ENCODE peak calls at places on chromosomes 6 and 20, in seven cellular contexts. One of them, this sample, is unnamed. For H3K4me1, the result is how much of the 10 kb centered on the place peaks cover.

GRCh38 chr6:16548121-16548520 is 213.1 kb downstream of the ATXN1 start:
- DNase-seq in ovary: no peak
- DNase-seq in SK-N-SH: no peak
- DNase-seq in A549: no peak
- DNase-seq in transverse colon: no peak
- DNase-seq in tibial nerve: no peak
- DNase-seq in suprapubic skin: no peak
- DNase-seq in this sample: no peak

GRCh38 chr6:79694623-79695311 is 63.6 kb downstream of the SH3BGRL2 start:
- DNase-seq in tibial nerve: no peak
- DNase-seq in SK-N-SH: no peak
- DNase-seq in suprapubic skin: no peak
- DNase-seq in transverse colon: no peak
- DNase-seq in A549: no peak
- DNase-seq in ovary: no peak
- DNase-seq in this sample: no peak

GRCh38 chr20:4929686-4930397 is 71.5 kb downstream of the SLC23A2 start:
- DNase-seq in A549: no peak
- DNase-seq in suprapubic skin: no peak
- DNase-seq in tibial nerve: no peak
- DNase-seq in transverse colon: no peak
- DNase-seq in ovary: no peak
- DNase-seq in SK-N-SH: no peak
- DNase-seq in this sample: no peak

GRCh38 chr20:22757424-22758189 is 173.2 kb upstream of the FOXA2 start:
- DNase-seq in suprapubic skin: no peak
- DNase-seq in transverse colon: no peak
- DNase-seq in ovary: no peak
- DNase-seq in SK-N-SH: no peak
- DNase-seq in A549: no peak
- DNase-seq in tibial nerve: no peak
- DNase-seq in this sample: no peak

GRCh38 chr6:161161889-161162624 is 111.8 kb downstream of the AGPAT4 start:
- DNase-seq in tibial nerve: no peak
- DNase-seq in SK-N-SH: no peak
- DNase-seq in A549: no peak
- DNase-seq in suprapubic skin: peak
- DNase-seq in ovary: no peak
- DNase-seq in transverse colon: no peak
- DNase-seq in this sample: no peak

GRCh38 chr20:2748551-2749342 is 51.7 kb downstream of the CPXM1 start:
- DNase-seq in transverse colon: no peak
- DNase-seq in ovary: no peak
- DNase-seq in SK-N-SH: no peak
- DNase-seq in suprapubic skin: peak
- DNase-seq in A549: no peak
- DNase-seq in tibial nerve: no peak
- DNase-seq in this sample: no peak

GRCh38 chr6:166957805-166958076 is 1.4 kb upstream of the RNASET2 start:
- DNase-seq in transverse colon: no peak
- DNase-seq in A549: no peak
- DNase-seq in suprapubic skin: no peak
- DNase-seq in ovary: no peak
- DNase-seq in tibial nerve: no peak
- DNase-seq in SK-N-SH: no peak
- DNase-seq in this sample: no peak

GRCh38 chr6:106730672-106731071 is 101.3 kb downstream of the QRSL1 start:
- DNase-seq in transverse colon: no peak
- DNase-seq in tibial nerve: no peak
- DNase-seq in A549: no peak
- DNase-seq in suprapubic skin: no peak
- DNase-seq in SK-N-SH: no peak
- DNase-seq in ovary: no peak
- DNase-seq in this sample: no peak

GRCh38 chr6:5619249-5619648 is 357.9 kb downstream of the FARS2 start:
- DNase-seq in suprapubic skin: no peak
- DNase-seq in ovary: no peak
- DNase-seq in SK-N-SH: no peak
- DNase-seq in transverse colon: no peak
- DNase-seq in A549: no peak
- DNase-seq in tibial nerve: no peak
- DNase-seq in this sample: no peak

GRCh38 chr6:11021003-11021402 is 23.1 kb downstream of the ELOVL2 start:
- DNase-seq in suprapubic skin: no peak
- DNase-seq in transverse colon: no peak
- DNase-seq in A549: no peak
- DNase-seq in tibial nerve: no peak
- DNase-seq in ovary: no peak
- DNase-seq in SK-N-SH: no peak
- DNase-seq in this sample: no peak

GRCh38 chr6:119978274-119978889 is 628.8 kb upstream of the MAN1A1 start:
- DNase-seq in transverse colon: no peak
- DNase-seq in ovary: no peak
- DNase-seq in A549: no peak
- DNase-seq in tibial nerve: no peak
- DNase-seq in SK-N-SH: peak
- DNase-seq in suprapubic skin: no peak
- DNase-seq in this sample: no peak

GRCh38 chr6:154257074-154257473 is 99.5 kb downstream of the IPCEF1 start:
- DNase-seq in suprapubic skin: no peak
- DNase-seq in transverse colon: no peak
- DNase-seq in tibial nerve: no peak
- DNase-seq in ovary: no peak
- DNase-seq in SK-N-SH: no peak
- DNase-seq in A549: no peak
- DNase-seq in this sample: no peak

GRCh38 chr6:137709424-137710281 is 157.4 kb upstream of the TNFAIP3 start:
- DNase-seq in ovary: no peak
- DNase-seq in A549: no peak
- DNase-seq in SK-N-SH: no peak
- DNase-seq in tibial nerve: no peak
- DNase-seq in suprapubic skin: no peak
- DNase-seq in transverse colon: no peak
- DNase-seq in this sample: no peak

GRCh38 chr6:63615590-63615989 is 20.0 kb upstream of the PHF3 start:
- DNase-seq in ovary: no peak
- DNase-seq in A549: no peak
- DNase-seq in suprapubic skin: no peak
- DNase-seq in transverse colon: no peak
- DNase-seq in tibial nerve: no peak
- DNase-seq in SK-N-SH: no peak
- DNase-seq in this sample: no peak

GRCh38 chr20:5822569-5822968 is 72.4 kb downstream of the SHLD1 start:
- DNase-seq in transverse colon: no peak
- DNase-seq in suprapubic skin: no peak
- DNase-seq in SK-N-SH: no peak
- DNase-seq in ovary: no peak
- DNase-seq in A549: no peak
- DNase-seq in tibial nerve: no peak
- DNase-seq in this sample: no peak

GRCh38 chr6:149211046-149211571 is 106.4 kb upstream of the TAB2 start:
- DNase-seq in ovary: no peak
- DNase-seq in tibial nerve: no peak
- DNase-seq in A549: no peak
- DNase-seq in transverse colon: no peak
- DNase-seq in suprapubic skin: no peak
- DNase-seq in SK-N-SH: no peak
- DNase-seq in this sample: no peak

GRCh38 chr6:120357447-120357846 is 976.8 kb downstream of the TBC1D32 start:
- DNase-seq in suprapubic skin: no peak
- DNase-seq in tibial nerve: no peak
- DNase-seq in ovary: no peak
- DNase-seq in A549: no peak
- DNase-seq in transverse colon: no peak
- DNase-seq in SK-N-SH: peak
- DNase-seq in this sample: no peak

GRCh38 chr6:74879970-74880369 is 325.9 kb downstream of the COL12A1 start:
- DNase-seq in transverse colon: no peak
- DNase-seq in A549: no peak
- DNase-seq in suprapubic skin: no peak
- DNase-seq in tibial nerve: no peak
- DNase-seq in SK-N-SH: no peak
- DNase-seq in ovary: no peak
- DNase-seq in this sample: no peak

GRCh38 chr6:158417760-158418098 is 105.5 kb downstream of the TULP4 start:
- DNase-seq in A549: no peak
- DNase-seq in tibial nerve: no peak
- DNase-seq in SK-N-SH: no peak
- DNase-seq in ovary: no peak
- DNase-seq in suprapubic skin: no peak
- DNase-seq in transverse colon: no peak
- DNase-seq in this sample: no peak

GRCh38 chr6:11459002-11459658 is 78.4 kb upstream of the TMEM170B start:
- DNase-seq in suprapubic skin: no peak
- DNase-seq in A549: no peak
- DNase-seq in tibial nerve: no peak
- DNase-seq in transverse colon: no peak
- DNase-seq in SK-N-SH: no peak
- DNase-seq in ovary: no peak
- DNase-seq in this sample: no peak

GRCh38 chr6:7156666-7157278 is 49.0 kb downstream of the RREB1 start:
- DNase-seq in ovary: no peak
- DNase-seq in tibial nerve: no peak
- DNase-seq in suprapubic skin: no peak
- DNase-seq in SK-N-SH: no peak
- DNase-seq in transverse colon: no peak
- DNase-seq in A549: no peak
- DNase-seq in this sample: peak

GRCh38 chr6:7159790-7160525 is 52.2 kb downstream of the RREB1 start:
- DNase-seq in SK-N-SH: no peak
- DNase-seq in ovary: no peak
- DNase-seq in A549: no peak
- DNase-seq in transverse colon: no peak
- DNase-seq in tibial nerve: no peak
- DNase-seq in suprapubic skin: no peak
- DNase-seq in this sample: no peak

GRCh38 chr6:7161253-7161623 is 53.5 kb downstream of the RREB1 start:
- DNase-seq in SK-N-SH: no peak
- DNase-seq in A549: no peak
- DNase-seq in transverse colon: no peak
- DNase-seq in suprapubic skin: no peak
- DNase-seq in ovary: no peak
- DNase-seq in tibial nerve: no peak
- DNase-seq in this sample: no peak

GRCh38 chr6:7155871-7156579 is 48.3 kb downstream of the RREB1 start:
- DNase-seq in tibial nerve: no peak
- DNase-seq in transverse colon: no peak
- DNase-seq in suprapubic skin: no peak
- DNase-seq in A549: no peak
- DNase-seq in SK-N-SH: no peak
- DNase-seq in ovary: no peak
- DNase-seq in this sample: no peak

GRCh38 chr6:7157752-7158616 is 50.2 kb downstream of the RREB1 start:
- DNase-seq in A549: no peak
- DNase-seq in transverse colon: no peak
- DNase-seq in SK-N-SH: no peak
- DNase-seq in suprapubic skin: no peak
- DNase-seq in ovary: no peak
- DNase-seq in tibial nerve: no peak
- DNase-seq in this sample: no peak
- TF ChIP-seq EP300 in A549: no peak
- TF ChIP-seq EP300 in transverse colon: no peak
- TF ChIP-seq EP300 in SK-N-SH: no peak
- TF ChIP-seq EP300 in suprapubic skin: no peak
- TF ChIP-seq EP300 in ovary: no peak
- TF ChIP-seq EP300 in tibial nerve: no peak
- TF ChIP-seq EP300 in this sample: no peak

GRCh38 chr6:57261896-57262295 is 39.8 kb upstream of the RAB23 start:
- DNase-seq in SK-N-SH: no peak
- DNase-seq in ovary: no peak
- DNase-seq in A549: no peak
- DNase-seq in suprapubic skin: no peak
- DNase-seq in tibial nerve: no peak
- DNase-seq in transverse colon: no peak
- DNase-seq in this sample: no peak
- H3K4me1 ChIP-seq in SK-N-SH: under half
- H3K4me1 ChIP-seq in ovary: under half
- H3K4me1 ChIP-seq in A549: under half
- H3K4me1 ChIP-seq in suprapubic skin: under half
- H3K4me1 ChIP-seq in tibial nerve: under half
- H3K4me1 ChIP-seq in transverse colon: under half
- H3K4me1 ChIP-seq in this sample: under half

DNA sequence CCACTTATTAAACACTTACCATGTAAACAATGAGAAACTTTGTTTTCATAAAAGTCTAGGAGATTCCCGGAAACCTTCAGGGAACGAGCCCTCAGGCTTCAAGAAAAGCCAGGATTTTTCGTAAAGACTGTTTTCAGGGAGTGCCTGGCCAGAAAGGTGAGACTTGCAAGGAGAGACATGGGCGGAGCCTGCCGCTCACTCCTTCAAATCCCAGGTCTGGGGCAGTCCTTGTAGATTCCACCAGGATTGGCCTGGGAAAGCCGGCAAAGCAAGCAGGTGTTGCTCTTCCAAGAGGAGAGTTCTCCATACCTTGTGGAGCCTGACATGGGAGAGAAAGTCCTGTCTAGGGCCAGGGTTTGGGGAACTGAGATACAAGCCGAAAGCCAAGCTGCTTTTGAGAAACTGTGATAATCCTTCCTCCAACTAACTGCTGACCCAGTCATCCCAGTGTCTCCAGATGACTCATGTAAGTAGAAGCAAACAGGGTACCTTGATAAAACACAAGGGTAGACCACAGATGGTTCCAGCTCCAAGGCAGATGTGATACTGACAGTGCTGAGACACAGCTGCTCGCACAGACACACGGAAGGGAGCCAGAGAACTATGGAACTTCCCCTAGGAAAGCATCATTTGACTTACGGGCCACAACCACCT is 69.4 kb upstream of the NAA20 start:
- DNase-seq in suprapubic skin: no peak
- DNase-seq in tibial nerve: no peak
- DNase-seq in ovary: no peak
- DNase-seq in transverse colon: no peak
- DNase-seq in SK-N-SH: no peak
- DNase-seq in A549: no peak
- DNase-seq in this sample: no peak
- TF ChIP-seq EP300 in suprapubic skin: no peak
- TF ChIP-seq EP300 in tibial nerve: no peak
- TF ChIP-seq EP300 in ovary: no peak
- TF ChIP-seq EP300 in transverse colon: no peak
- TF ChIP-seq EP300 in SK-N-SH: no peak
- TF ChIP-seq EP300 in A549: no peak
- TF ChIP-seq EP300 in this sample: no peak

DNA sequence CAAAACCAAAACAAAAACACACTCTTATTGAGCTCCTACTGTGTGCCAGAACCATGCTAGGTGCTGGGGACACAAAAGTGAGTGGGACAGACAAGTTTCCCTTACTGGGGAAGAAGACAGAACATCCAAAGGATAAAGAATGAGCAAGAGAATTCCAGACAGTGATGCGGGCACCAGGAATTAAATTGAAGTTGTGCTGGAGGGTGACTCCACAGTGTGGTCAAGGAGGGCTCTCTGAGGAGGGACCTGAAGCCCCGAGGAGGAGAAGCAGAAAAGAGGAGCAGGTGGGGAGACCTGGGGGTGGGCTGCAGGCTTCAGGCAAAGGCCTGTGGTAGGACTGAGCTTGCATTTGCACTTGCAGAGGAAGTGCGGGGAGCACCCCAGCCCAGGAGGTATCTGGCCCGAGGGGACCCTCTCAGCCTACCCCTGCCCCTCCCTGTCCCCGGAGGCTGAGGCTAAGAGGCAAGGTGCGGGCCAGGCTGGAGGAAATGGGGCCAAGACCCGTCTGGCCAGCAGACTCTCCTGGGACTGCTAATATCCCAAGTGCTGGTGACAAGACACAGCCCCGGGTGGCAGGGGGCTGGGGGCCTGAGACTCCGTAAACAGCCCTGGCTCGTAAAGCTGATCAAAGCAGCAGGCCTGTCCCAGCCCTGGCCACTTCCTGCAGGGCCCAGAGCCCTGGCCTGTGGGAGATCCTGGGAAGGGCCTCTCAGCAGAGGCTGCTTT is 57.1 kb downstream of the SNAI1 start:
- DNase-seq in ovary: no peak
- DNase-seq in tibial nerve: no peak
- DNase-seq in suprapubic skin: no peak
- DNase-seq in transverse colon: no peak
- DNase-seq in A549: no peak
- DNase-seq in SK-N-SH: peak
- DNase-seq in this sample: no peak
- H3K4me1 ChIP-seq in ovary: under half
- H3K4me1 ChIP-seq in tibial nerve: under half
- H3K4me1 ChIP-seq in suprapubic skin: under half
- H3K4me1 ChIP-seq in transverse colon: under half
- H3K4me1 ChIP-seq in A549: under half
- H3K4me1 ChIP-seq in SK-N-SH: under half
- H3K4me1 ChIP-seq in this sample: under half

This sample was measured in upper lobe of left lung.